ENCODE peak calls at places on chromosomes 1 and 21, in six cellular contexts. S, P, J, Y, A and O are unnamed samples.

GRCh38 chr1:37676281-37677243 is 15.8 kb upstream of the CDCA8 start:
- DNase-seq in S (peak; percentile 12), P (no peak), J (no peak), Y (no peak), A (no peak), O (peak; percentile 17)

GRCh38 chr1:25503551-25504426 is 39.6 kb upstream of the LDLRAP1 start:
- DNase-seq in S (no peak), P (no peak), J (peak; percentile 18), Y (peak; percentile 64), A (peak; percentile 71), O (peak; percentile 37)

GRCh38 chr1:224251741-224252146 is 68.7 kb downstream of the DEGS1 start:
- DNase-seq in S (no peak), P (no peak), J (no peak), Y (no peak), A (no peak), O (no peak)

GRCh38 chr1:99670583-99670982 is 24.7 kb downstream of the PALMD start:
- DNase-seq in S (no peak), P (no peak), J (no peak), Y (no peak), A (no peak), O (no peak)

GRCh38 chr1:221706862-221707582 is 34.9 kb downstream of the DUSP10 start:
- DNase-seq in S (no peak), P (no peak), J (no peak), Y (no peak), A (no peak), O (no peak)

GRCh38 chr1:201213926-201214325 is 23.3 kb downstream of the IGFN1 start:
- DNase-seq in S (no peak), P (no peak), J (no peak), Y (no peak), A (no peak), O (no peak)

GRCh38 chr1:17653728-17654351 is 101.3 kb upstream of the ACTL8 start:
- DNase-seq in S (peak; percentile 48), P (peak; percentile 61), J (peak; percentile 65), Y (peak; percentile 19), A (peak; percentile 46), O (no peak)

GRCh38 chr1:181768930-181769280 is 285.6 kb downstream of the CACNA1E start:
- DNase-seq in S (no peak), P (no peak), J (no peak), Y (no peak), A (peak; percentile 46), O (no peak)

GRCh38 chr1:66490817-66491216 is 43.1 kb upstream of the SGIP1 start:
- DNase-seq in S (peak; percentile 55), P (no peak), J (no peak), Y (no peak), A (no peak), O (no peak)

GRCh38 chr21:46622226-46622625 is 13.2 kb upstream of the PRMT2 start:
- DNase-seq in S (no peak), P (no peak), J (no peak), Y (no peak), A (no peak), O (no peak)

GRCh38 chr1:15803380-15803779 is 4.1 kb downstream of the UQCRHL start:
- DNase-seq in S (peak; percentile 47), P (peak; percentile 63), J (peak; percentile 1), Y (peak; percentile 57), A (no peak), O (no peak)

GRCh38 chr1:19485362-19486187 is at the start of gene CAPZB:
- DNase-seq in S (peak; percentile 76), P (peak; percentile 96), J (peak; percentile 63), Y (peak; percentile 87), A (peak; percentile 94), O (peak; percentile 93)